ENCODE peak calls at places on chromosome 5, in eight cellular contexts. M, G, Q, U, O, X, J and E are unnamed samples. For H3K9me3, the result is how much of the 10 kb centered on the place peaks cover.

GRCh38 chr5:83015676-83016075 is 61.5 kb downstream of the TMEM167A start:
- DNase-seq in X (no peak), O (no peak), U (no peak), J (no peak), Q (no peak), G (no peak), M (no peak), E (no peak)

GRCh38 chr5:156208271-156208670 is 118.7 kb upstream of the SGCD start:
- DNase-seq in Q (no peak), X (no peak), G (no peak), J (no peak), M (no peak), O (peak), U (no peak), E (no peak)

GRCh38 chr5:154972476-154973080 is 31.7 kb downstream of the MRPL22 start:
- DNase-seq in X (no peak), J (no peak), M (no peak), Q (peak), O (peak), G (peak), U (peak), E (no peak)

GRCh38 chr5:167633114-167633513 is 658.3 kb upstream of the WWC1 start:
- DNase-seq in G (no peak), J (no peak), O (no peak), U (no peak), X (no peak), M (no peak), Q (no peak), E (no peak)

GRCh38 chr5:74767579-74767913 is 497 bp downstream of the NSA2 start:
- DNase-seq in G (no peak), M (peak), O (peak), Q (peak), X (no peak), U (no peak), J (no peak), E (no peak)

GRCh38 chr5:76379316-76379715 is 23.8 kb upstream of the IQGAP2 start:
- DNase-seq in X (no peak), J (no peak), U (no peak), M (no peak), Q (no peak), O (no peak), G (no peak), E (no peak)

GRCh38 chr5:135750506-135750905 is 84.0 kb upstream of the SLC25A48 start:
- DNase-seq in O (no peak), G (no peak), Q (no peak), X (no peak), U (no peak), M (no peak), J (no peak), E (no peak)

GRCh38 chr5:150529555-150529954 is 21.6 kb downstream of the NDST1 start:
- DNase-seq in X (no peak), G (no peak), Q (no peak), U (no peak), J (no peak), O (no peak), M (no peak), E (no peak)

GRCh38 chr5:15440434-15440833 is 59.5 kb upstream of the FBXL7 start:
- DNase-seq in U (no peak), G (no peak), O (no peak), M (no peak), Q (no peak), J (no peak), X (no peak), E (no peak)

GRCh38 chr5:173771058-173771742 is 116.9 kb upstream of the CPEB4 start:
- DNase-seq in G (no peak), J (no peak), O (no peak), X (no peak), Q (no peak), U (no peak), M (no peak), E (no peak)
- TF ChIP-seq POLR2A in G (no peak), J (no peak), O (no peak), X (no peak), Q (no peak), U (no peak), M (no peak), E (no peak)

DNA sequence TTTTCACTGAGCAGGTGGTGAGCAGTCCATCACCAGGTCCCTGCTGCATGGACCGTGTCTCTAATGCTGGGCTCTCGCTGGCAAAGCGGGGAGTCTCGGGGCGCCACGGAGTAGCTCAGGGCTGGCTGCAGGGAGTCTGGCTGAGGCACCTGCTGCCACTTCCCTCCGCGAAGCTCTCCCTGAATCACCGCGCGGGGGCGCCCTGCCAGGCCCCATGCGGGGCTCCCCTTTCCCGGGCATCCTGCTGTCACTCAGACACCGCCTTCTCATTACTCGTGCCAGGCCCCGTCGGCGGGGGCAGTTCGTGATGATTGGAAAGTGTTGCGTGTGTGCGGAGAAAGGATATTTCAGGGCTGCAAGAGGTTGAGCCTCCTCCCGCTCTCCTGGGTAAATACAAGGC is 335.8 kb downstream of the IRX2 start:
- DNase-seq in O (no peak), X (no peak), M (no peak), J (no peak), G (no peak), U (no peak), Q (no peak), E (no peak)
- H3K9me3 ChIP-seq in O (under half), X (under half), M (under half), J (under half), G (under half), U (under half), Q (under half), E (under half)

GRCh38 chr5:181187500-181188213 is 17.3 kb downstream of the TRIM7 start:
- DNase-seq in J (peak), O (peak), Q (peak), G (peak), X (no peak), M (peak), U (peak), E (no peak)
- TF ChIP-seq CTCF in J (no peak), O (peak), Q (peak), G (no peak), X (no peak), M (peak), U (peak), E (peak)

GRCh38 chr5:134000116-134000515 is 4.7 kb downstream of the VDAC1 start:
- DNase-seq in J (no peak), M (no peak), U (no peak), O (no peak), X (no peak), Q (no peak), G (no peak), E (no peak)
- TF ChIP-seq POLR2A in J (no peak), M (no peak), U (no peak), O (no peak), X (no peak), Q (no peak), G (no peak), E (no peak)

DNA sequence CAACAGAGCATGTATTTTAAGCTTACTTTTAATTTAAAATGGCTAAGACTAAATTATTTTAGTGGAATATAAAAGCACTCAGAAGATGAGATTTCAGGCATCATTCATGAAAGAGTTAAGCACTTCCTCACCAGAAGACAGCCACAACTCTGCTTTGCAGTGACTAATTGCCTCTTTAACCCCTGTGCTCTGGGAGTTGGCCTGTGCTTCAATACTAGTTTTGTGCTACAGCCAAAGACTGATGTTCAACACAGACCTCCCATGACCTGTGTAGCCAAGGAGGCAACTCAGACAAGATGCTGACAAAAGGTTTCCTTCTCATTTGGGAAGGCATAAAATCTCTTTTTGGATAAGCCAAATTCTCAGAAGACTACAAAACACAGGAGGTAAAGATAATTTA is 353.5 kb downstream of the FBXL17 start:
- DNase-seq in M (no peak), Q (no peak), G (no peak), X (no peak), U (no peak), O (peak), J (no peak), E (no peak)
- H3K9me3 ChIP-seq in M (under half), Q (under half), G (under half), X (under half), U (under half), O (under half), J (under half), E (under half)

GRCh38 chr5:132506094-132506692 is 15.6 kb upstream of the IRF1 start:
- DNase-seq in G (no peak), Q (peak), M (peak), X (no peak), U (no peak), J (no peak), O (peak), E (no peak)
- TF ChIP-seq CTCF in G (peak), Q (peak), M (peak), X (peak), U (peak), J (peak), O (peak), E (peak)